ENCODE peak calls at places on chromosomes 7 and 10, in four cellular contexts. Q is prostate gland, O is stomach, D is upper lobe of left lung. A is an unnamed sample.

GRCh38 chr7:26483843-26484242 is 192.2 kb downstream of the SNX10 start:
- DNase-seq in O (no peak), Q (no peak), D (no peak), A (no peak)

GRCh38 chr7:38086857-38087256 is 91.2 kb upstream of the STARD3NL start:
- DNase-seq in Q (no peak), O (no peak), D (no peak), A (no peak)

GRCh38 chr7:136138991-136139390 is 161.8 kb upstream of the MTPN start:
- DNase-seq in O (no peak), Q (no peak), D (no peak), A (no peak)

GRCh38 chr7:157405914-157406810 is 69.4 kb downstream of the DNAJB6 start:
- DNase-seq in Q (no peak), O (no peak), D (no peak), A (no peak)

GRCh38 chr7:69608878-69609277 is 10.6 kb downstream of the AUTS2 start:
- DNase-seq in O (no peak), D (no peak), Q (no peak), A (no peak)

GRCh38 chr10:521261-521660 is 168.2 kb downstream of the DIP2C start:
- DNase-seq in Q (no peak), O (no peak), D (peak), A (peak)

GRCh38 chr10:60426425-60426824 is 36.8 kb upstream of the ANK3 start:
- DNase-seq in Q (no peak), D (no peak), O (no peak), A (no peak)

GRCh38 chr7:114689391-114689790 is 232.5 kb upstream of the MDFIC start:
- DNase-seq in Q (no peak), O (no peak), D (no peak), A (no peak)

GRCh38 chr7:90383422-90383821 is 19.8 kb upstream of the CLDN12 start:
- DNase-seq in Q (no peak), O (no peak), D (no peak), A (no peak)

GRCh38 chr10:67802767-67803538 is 35.0 kb downstream of the DNAJC12 start:
- DNase-seq in D (no peak), Q (no peak), O (no peak), A (no peak)

GRCh38 chr7:111753968-111754367 is 191.7 kb upstream of the IMMP2L start:
- DNase-seq in O (no peak), D (no peak), Q (no peak), A (no peak)

GRCh38 chr7:40527723-40528122 is 392.9 kb downstream of the SUGCT start:
- DNase-seq in D (no peak), Q (no peak), O (no peak), A (no peak)

DNA sequence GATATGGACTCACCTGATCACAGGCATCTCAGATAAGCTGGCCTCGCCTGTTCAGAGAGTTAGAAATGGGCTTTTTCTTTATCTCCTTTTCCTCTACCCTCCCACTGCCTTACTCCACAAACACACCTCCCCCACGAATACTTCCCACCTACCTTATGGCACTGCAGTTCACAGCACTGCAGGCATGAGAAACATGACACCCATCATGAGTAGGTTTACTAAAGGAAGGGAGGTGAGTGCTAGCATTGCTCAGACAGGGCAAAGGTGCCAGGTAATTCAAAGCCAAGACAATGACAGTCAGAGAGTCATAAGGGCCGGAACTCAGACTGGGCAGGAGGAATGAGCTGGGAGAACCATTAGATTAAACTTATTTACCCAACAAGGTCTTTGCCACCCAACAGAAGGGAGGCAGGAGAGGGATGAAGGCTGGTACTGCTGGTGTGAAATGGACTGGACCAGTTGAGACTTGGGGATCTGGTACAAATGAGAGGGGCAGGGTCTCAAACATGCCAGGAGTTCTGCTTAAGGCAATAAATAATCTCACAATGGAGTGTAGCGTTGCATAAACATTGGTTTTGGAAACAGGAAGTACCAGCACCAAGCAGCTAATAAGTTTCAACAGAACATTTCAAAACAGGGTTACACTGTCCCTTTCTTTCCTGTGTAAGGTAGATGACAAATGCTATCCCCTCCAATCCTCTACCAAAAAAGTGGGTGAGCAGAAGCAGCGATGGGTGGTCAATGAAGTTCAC is 220.4 kb downstream of the FAM107B start:
- DNase-seq in O (peak), Q (no peak), D (no peak), A (no peak)
- H3K4me3 ChIP-seq in O (peak), Q (no peak), D (no peak), A (no peak)

GRCh38 chr10:119667562-119668328 is 16.6 kb downstream of the BAG3 start:
- DNase-seq in D (peak), O (peak), Q (peak), A (no peak)
- TF ChIP-seq POLR2AphosphoS5 in D (no peak), O (peak), Q (peak), A (no peak)

GRCh38 chr7:100875356-100875751 is 451 bp downstream of the SRRT start:
- DNase-seq in Q (no peak), D (no peak), O (no peak), A (no peak)

GRCh38 chr7:100873599-100874299 is 1.2 kb upstream of the SRRT start:
- DNase-seq in O (no peak), D (no peak), Q (no peak), A (no peak)

GRCh38 chr7:100874577-100875355 is at the start of gene SRRT:
- DNase-seq in Q (peak), O (peak), D (peak), A (peak)

GRCh38 chr7:100878013-100878412 is 3.1 kb downstream of the SRRT start:
- DNase-seq in D (no peak), O (no peak), Q (no peak), A (no peak)

DNA sequence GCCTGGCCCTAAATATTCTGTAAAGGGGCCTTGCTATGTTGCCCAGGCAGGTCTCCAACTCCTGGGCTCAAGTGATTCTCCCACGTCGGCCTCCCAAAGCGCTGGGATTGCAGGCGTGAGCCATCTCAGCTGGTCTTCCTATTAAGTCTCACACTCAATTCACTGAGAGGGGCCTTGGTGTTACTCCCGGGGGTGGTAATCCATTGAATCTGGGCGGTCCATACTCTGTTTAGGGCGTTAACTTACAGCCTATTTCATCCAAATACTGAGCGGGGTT is 665 bp upstream of the SRRT start:
- DNase-seq in D (no peak), Q (no peak), O (no peak), A (no peak)
- TF ChIP-seq CTCF in D (no peak), Q (no peak), O (no peak), A (no peak)

DNA sequence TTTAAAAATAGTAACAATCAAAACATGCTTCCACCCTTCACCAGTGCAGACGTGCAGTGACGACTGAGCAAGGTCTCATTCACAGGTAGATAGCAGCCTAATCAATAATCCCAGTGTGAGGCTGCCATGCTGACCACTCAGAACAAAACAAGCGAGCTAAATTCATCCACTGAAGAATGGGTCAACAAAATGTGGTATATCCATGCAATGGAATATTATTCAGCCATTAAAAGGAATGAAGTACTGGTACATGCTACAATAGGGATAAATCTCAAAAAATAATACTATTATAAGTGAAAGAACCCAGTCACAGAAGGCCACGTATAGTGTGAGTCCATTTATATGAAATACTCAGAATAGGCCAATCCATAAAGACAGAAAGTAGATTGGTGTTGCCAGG is 74.0 kb downstream of the PTPRE start:
- DNase-seq in Q (no peak), D (no peak), O (no peak), A (no peak)
- H3K4me3 ChIP-seq in Q (no peak), D (no peak), O (no peak), A (no peak)

DNA sequence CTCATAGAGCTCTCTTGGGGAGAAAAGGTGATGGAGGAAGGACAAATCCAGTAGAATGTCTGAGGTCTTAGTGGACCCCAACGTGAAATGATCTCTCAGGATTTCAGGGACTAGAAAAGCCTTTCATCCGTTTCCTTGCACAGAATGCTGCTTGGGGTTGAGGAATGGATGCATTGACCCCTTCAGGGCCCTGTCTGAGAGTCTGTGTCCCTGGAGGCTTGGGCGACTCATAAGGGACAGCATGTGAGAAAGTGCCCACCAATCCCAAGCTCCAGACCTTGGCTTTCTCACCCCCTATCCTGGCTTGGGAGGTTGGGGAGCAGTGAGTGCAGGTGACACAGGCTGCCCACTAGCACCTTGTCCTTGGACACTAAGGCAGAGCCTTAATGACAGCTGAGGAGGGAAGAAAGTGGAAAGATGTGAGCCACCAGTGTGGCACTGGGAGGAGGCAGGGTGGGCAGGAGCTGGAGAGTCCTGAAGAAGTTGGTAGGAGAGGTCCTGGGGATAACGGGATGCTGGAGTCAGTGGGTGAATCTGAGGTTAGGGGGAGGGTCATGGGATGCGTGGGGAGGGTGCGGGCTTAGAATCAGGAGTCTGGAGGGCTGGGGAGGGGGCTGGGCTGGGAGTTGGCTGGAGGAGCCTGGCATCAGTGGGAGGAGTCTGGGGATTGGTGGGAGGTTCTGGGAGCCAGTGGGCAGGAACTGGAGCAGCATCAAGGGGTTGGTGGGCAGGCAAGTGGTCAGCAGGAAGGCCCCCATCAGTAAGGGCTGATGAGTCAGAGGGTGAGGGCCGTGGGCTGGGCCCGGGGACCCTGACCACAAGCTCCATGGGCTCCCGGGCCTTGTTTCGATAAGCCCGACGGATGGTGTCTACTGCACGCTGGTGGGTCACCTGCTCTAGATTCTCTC is 8.6 kb downstream of the LZTS2 start:
- DNase-seq in O (no peak), Q (no peak), D (no peak), A (no peak)
- TF ChIP-seq POLR2AphosphoS5 in O (no peak), Q (no peak), D (no peak), A (no peak)

GRCh38 chr7:56063882-56064625 is at the start of gene SUMF2:
- DNase-seq in D (peak), O (peak), Q (peak), A (peak)
- TF ChIP-seq CTCF in D (peak), O (no peak), Q (peak), A (peak)

DNA sequence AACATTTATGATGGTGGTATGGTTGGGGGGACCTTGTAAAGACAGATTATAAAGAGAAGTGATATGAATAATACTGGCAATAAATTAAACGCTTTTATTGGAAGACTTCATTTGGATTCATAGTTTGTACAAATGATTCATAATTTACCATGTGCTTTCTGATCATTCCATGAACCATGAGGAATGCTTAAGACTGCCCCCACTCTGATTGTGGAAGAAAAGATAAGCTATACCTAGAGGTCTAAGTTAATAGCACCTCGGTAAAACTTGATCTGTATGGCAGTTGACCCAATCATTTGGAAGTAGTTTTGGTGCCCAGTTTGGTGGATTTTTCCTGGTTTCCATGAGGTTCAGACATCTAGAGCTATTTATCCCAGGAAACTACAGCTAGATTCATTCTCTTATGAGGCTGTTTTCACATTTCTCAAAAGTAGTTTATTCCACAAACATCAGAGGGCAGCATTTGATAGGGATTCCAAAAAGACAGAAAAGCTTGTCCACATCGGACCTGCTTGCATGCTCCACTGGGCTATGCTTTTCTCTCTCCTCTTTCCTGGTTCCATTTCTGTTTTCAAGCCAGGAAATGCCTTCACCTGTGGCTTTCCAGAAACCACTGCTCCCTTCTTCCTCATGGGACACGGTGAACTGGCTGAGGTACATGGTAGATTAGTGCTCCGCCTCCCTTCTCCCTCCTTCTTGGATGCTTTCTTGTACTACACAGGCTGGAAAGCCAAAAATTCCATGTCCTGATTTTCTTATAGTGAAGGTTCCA is 29.2 kb downstream of the TFAM start:
- DNase-seq in O (no peak), D (no peak), Q (no peak), A (no peak)
- H3K4me3 ChIP-seq in O (no peak), D (no peak), Q (no peak), A (no peak)

DNA sequence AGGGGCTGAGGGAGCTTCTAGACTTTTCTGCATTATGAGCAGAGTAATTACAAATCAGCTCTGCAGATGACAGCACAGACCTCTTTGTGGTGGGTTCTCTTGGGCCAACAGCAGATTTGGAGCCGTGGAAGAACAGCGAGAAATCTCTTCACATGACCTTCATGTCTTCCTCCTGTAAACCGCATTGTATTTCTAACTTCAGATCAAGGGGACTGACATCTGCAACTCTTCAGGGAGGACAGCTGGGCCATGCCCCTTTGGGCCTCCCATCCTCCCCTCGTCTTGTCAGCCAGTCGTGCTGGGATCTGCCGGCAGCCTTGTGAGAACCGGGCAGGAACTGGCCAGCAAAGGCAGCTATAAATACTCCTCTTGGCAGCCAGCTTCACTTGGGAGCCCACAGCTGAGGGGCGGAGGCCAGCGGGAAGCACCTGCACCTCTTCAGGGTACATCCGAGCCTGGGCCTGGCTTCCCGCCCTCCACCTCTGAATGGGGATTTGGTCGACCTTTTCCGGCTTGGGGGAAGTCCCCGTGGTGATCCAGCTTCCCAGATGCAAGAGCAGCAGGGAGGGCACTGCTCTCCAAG is 54.8 kb downstream of the STEAP1B start:
- DNase-seq in D (peak), O (peak), Q (peak), A (peak)
- TF ChIP-seq POLR2AphosphoS5 in D (peak), O (peak), Q (peak), A (peak)